ENCODE peak calls at places on chromosomes 7 and 10, in five cellular contexts. H is body of pancreas, T is IMR-90, A is NT2/D1, F is HepG2. D is an unnamed sample.

GRCh38 chr10:17056781-17057191 is 72.8 kb downstream of the CUBN start:
- DNase-seq in H (no peak), T (peak), A (no peak), F (no peak), D (peak)

GRCh38 chr7:105339404-105340316 is 49.1 kb downstream of the SRPK2 start:
- DNase-seq in H (peak), T (no peak), A (no peak), F (no peak), D (no peak)

GRCh38 chr7:52501696-52502095 is 533.7 kb upstream of the POM121L12 start:
- DNase-seq in H (no peak), T (no peak), A (no peak), F (no peak), D (no peak)

GRCh38 chr7:31688347-31688746 is 1.3 kb downstream of the PPP1R17 start:
- DNase-seq in H (no peak), T (no peak), A (peak), F (no peak), D (no peak)

GRCh38 chr10:51986531-51986930 is 287.1 kb upstream of the CSTF2T start:
- DNase-seq in H (peak), T (no peak), A (no peak), F (no peak), D (no peak)

GRCh38 chr7:5422324-5423271 is 1.0 kb downstream of the TNRC18 start:
- DNase-seq in H (peak), T (peak), A (no peak), F (peak), D (peak)

GRCh38 chr7:128703605-128704004 is 31.5 kb downstream of the GARIN1A start:
- DNase-seq in H (no peak), T (peak), A (no peak), F (no peak), D (no peak)

GRCh38 chr10:127148066-127148932 is 48.1 kb downstream of the INSYN2A start:
- DNase-seq in H (no peak), T (peak), A (no peak), F (no peak), D (peak)

GRCh38 chr7:122528879-122529481 is 169.9 kb downstream of the RNF133 start:
- DNase-seq in H (no peak), T (peak), A (peak), F (peak), D (peak)

GRCh38 chr10:128068398-128069285 is 57.6 kb downstream of the MKI67 start:
- DNase-seq in H (no peak), T (no peak), A (no peak), F (no peak), D (no peak)

GRCh38 chr10:125641398-125641797 is 41.6 kb downstream of the TEX36 start:
- DNase-seq in H (no peak), T (no peak), A (no peak), F (no peak), D (no peak)

DNA sequence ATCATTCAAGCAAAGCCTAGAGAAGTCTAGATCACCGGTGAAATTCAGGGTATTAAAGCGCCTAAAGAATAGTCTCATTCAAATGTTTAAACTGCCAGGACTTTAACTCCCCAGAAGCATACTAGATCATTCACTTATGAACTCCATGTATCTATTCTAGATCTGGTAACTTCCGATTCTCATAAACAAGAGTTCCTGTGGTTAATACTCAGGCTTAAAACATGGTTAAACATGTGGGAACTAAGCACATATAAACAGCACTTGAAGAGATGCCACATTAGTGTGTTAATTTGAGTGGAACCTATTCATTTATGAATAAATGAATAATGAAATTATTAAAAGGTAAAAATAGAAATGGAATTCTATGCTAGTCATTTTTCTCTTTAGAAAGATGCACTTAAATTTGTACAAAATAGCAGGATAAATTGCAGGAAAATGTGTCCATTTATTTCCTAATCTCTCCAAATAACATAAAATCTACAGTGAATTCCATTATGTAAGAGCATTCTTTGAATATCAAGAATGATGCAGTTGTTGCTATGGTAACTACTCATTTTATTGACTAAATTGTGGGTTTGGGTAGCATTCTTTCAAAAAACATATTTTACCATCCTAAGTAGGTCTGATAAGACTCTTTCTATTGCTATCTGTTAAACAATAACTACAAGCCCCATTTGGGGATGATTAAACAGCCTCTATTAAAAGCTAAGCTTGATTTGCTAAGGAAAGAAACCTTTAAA is 147.6 kb upstream of the TMEM168 start:
- DNase-seq in H (no peak), T (peak), A (no peak), F (no peak), D (peak)
- H3K4me3 ChIP-seq in H (no peak), T (no peak), A (no peak), F (peak), D (peak)

GRCh38 chr10:29440981-29441380 is 152.1 kb downstream of the LYZL1 start:
- DNase-seq in H (no peak), T (no peak), A (no peak), F (no peak), D (no peak)
- H3K4me3 ChIP-seq in H (no peak), T (no peak), A (no peak), F (no peak), D (no peak)

DNA sequence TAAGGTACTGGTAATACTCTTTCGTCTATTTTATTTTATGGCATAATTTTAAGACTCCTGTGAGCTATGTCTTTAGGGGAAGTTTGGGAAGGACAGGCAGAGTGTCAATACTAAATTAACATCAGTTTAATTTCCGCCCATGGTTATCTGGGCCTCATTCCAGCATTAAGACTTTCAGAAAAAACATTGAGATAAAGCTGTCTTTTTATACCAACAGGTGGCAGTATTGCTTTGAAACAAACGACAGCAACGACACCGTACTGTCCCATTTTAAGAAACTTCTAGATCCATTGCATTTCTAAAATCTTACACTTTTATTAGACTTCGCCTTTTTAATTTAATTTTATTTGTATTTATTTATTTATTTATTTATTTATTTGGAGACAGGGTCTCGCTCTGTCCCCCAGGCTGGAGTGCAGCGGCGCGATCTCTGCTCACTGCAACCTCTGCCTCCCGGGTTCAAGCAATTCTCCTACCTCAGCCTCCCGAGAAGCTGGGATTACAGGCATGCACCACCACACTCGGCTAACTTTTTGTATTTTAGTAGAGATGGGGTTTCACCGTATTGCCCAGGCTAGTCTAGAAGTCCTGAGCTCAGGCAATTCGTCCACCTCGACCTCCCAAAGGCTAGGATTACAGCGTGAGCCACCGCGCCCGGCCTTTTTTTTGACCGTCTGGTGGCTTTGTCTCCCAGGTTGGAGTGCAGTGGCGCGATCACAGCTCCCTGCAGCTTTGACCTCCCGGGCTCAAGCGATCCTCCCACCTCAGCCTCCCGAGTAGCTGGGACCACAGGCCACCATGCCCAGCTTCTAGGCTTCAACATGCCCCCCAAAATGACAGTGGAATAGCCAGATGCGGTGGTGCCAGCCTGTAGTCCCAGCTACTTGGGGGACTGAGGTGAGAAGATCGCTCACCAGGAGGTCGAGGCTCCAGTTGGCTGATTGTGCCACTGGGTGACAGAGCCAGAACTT is 78.7 kb upstream of the C1GALT1 start:
- DNase-seq in H (no peak), T (peak), A (peak), F (peak), D (peak)
- H3K4me3 ChIP-seq in H (no peak), T (no peak), A (no peak), F (no peak), D (no peak)

GRCh38 chr10:6191147-6191546 is 11.6 kb upstream of the PFKFB3 start:
- DNase-seq in H (no peak), T (no peak), A (no peak), F (no peak), D (no peak)
- H3K4me3 ChIP-seq in H (no peak), T (no peak), A (no peak), F (no peak), D (no peak)

GRCh38 chr7:1460757-1461639 is 1.7 kb upstream of the MICALL2 start:
- DNase-seq in H (peak), T (peak), A (no peak), F (peak), D (peak)
- H3K4me3 ChIP-seq in H (no peak), T (no peak), A (no peak), F (peak), D (peak)

GRCh38 chr10:13707156-13707881 is 120.6 kb downstream of the PRPF18 start:
- DNase-seq in H (peak), T (peak), A (peak), F (peak), D (peak)

GRCh38 chr10:13705526-13706169 is 118.9 kb downstream of the PRPF18 start:
- DNase-seq in H (peak), T (no peak), A (no peak), F (no peak), D (peak)

GRCh38 chr10:13704969-13705368 is 118.2 kb downstream of the PRPF18 start:
- DNase-seq in H (no peak), T (no peak), A (no peak), F (no peak), D (no peak)

GRCh38 chr10:13706175-13706574 is 119.4 kb downstream of the PRPF18 start:
- DNase-seq in H (no peak), T (no peak), A (no peak), F (no peak), D (no peak)

DNA sequence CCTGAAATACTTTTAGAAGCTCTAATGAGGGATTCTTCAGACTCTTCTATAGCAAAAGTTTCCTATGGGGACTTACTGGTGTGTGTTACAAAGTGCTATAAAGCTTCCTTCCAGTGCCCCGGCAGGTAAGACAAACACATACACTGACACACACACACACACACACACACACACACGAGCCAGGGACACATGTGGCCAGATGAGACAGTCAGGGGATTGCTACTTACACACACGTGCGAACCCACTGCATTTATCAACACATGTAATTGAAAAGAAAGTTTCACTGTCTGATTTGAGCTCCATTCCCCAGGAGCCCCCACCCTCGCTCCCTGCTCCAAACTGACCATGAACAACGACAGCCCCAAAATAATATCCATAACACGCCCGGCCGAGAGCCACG is 119.8 kb downstream of the PRPF18 start:
- DNase-seq in H (peak), T (no peak), A (no peak), F (no peak), D (no peak)
- H3K4me3 ChIP-seq in H (peak), T (peak), A (peak), F (peak), D (peak)

GRCh38 chr10:96292971-96293909 is 11.0 kb upstream of the DNTT start:
- DNase-seq in H (peak), T (peak), A (peak), F (peak), D (peak)

GRCh38 chr10:96288151-96288621 is 16.0 kb upstream of the DNTT start:
- DNase-seq in H (no peak), T (no peak), A (no peak), F (no peak), D (no peak)

GRCh38 chr10:96289218-96289910 is 14.9 kb upstream of the DNTT start:
- DNase-seq in H (no peak), T (no peak), A (no peak), F (no peak), D (no peak)

GRCh38 chr10:96287392-96288105 is 16.2 kb upstream of the BLNK start:
- DNase-seq in H (peak), T (no peak), A (no peak), F (peak), D (peak)

DNA sequence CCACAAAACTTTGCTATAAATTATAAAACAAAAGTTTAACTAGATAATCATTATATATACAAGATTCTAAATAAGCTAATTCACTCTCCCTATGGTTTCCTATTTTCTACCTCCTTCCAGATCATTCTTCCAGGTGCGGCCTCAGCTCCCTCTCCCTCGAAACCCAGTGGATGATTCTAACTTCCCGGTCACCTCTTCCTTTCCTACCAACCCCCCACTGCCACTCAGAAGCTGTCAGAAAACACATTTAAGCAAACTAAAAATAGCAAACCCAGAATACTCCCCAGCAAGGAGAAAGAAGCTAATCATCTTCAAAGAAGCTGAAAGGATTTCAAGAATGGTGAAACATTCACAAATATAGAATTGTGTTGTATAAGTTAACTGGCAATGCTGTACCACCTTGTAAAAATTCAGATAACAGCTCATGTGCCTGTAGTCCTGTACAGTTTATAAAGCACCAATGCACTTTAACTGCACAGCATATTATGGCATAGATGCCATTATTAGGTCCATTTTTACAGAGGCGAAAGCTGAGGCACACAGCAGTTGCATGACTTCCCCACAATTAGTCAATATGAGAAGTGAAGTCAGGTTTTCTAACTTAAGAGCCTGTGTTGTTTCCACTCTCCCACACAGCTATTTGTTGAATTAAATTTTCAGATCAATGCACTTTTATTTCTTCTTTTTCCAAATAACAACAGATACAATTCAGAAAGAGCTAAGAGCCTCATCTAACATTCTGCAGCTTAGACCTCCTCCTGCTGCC is 13.7 kb upstream of the DNTT start:
- DNase-seq in H (no peak), T (no peak), A (no peak), F (no peak), D (no peak)
- H3K4me3 ChIP-seq in H (no peak), T (no peak), A (no peak), F (no peak), D (no peak)

GRCh38 chr7:97013025-97013424 is 7.7 kb downstream of the DLX6 start:
- DNase-seq in H (no peak), T (no peak), A (no peak), F (no peak), D (no peak)
- H3K4me3 ChIP-seq in H (no peak), T (no peak), A (no peak), F (no peak), D (no peak)

GRCh38 chr10:95264227-95265051 is 26.4 kb downstream of the PDLIM1 start:
- DNase-seq in H (no peak), T (no peak), A (no peak), F (no peak), D (no peak)
- H3K4me3 ChIP-seq in H (no peak), T (no peak), A (no peak), F (no peak), D (no peak)